ENCODE peak calls at places on chromosomes 7 and 10, in ten cellular contexts. J, C, W, Z, P, D, L, Y, H and M are unnamed samples.

GRCh38 chr10:35641430-35642015 is 573 bp downstream of the FZD8 start:
- DNase-seq in W (no peak), Z (no peak), D (no peak), P (no peak), J (peak), C (peak), Y (no peak), H (no peak), L (peak), M (no peak)

GRCh38 chr10:109214916-109215740 is 708.2 kb downstream of the XPNPEP1 start:
- DNase-seq in L (no peak), H (no peak), P (no peak), D (no peak), C (no peak), J (no peak), Y (no peak), W (no peak), Z (no peak), M (no peak)

GRCh38 chr10:68992721-68993440 is 4.3 kb downstream of the KIFBP start:
- DNase-seq in P (no peak), Y (no peak), Z (no peak), W (no peak), H (peak), D (no peak), C (peak), L (peak), J (no peak), M (peak)

GRCh38 chr10:12949248-12949647 is 52.3 kb downstream of the CCDC3 start:
- DNase-seq in Y (no peak), J (no peak), L (no peak), C (no peak), Z (no peak), P (no peak), H (no peak), W (peak), D (no peak), M (no peak)

GRCh38 chr10:99548041-99548530 is 15.3 kb downstream of the NKX2-3 start:
- DNase-seq in D (no peak), W (peak), C (no peak), H (no peak), P (no peak), Y (no peak), L (no peak), Z (peak), J (no peak), M (no peak)

GRCh38 chr7:42082144-42082543 is 154.9 kb downstream of the GLI3 start:
- DNase-seq in J (no peak), D (no peak), H (no peak), Z (no peak), P (no peak), C (peak), Y (no peak), W (no peak), L (peak), M (no peak)

GRCh38 chr7:151039850-151040548 is 8.3 kb upstream of the ASIC3 start:
- DNase-seq in C (no peak), L (no peak), J (no peak), W (no peak), Z (no peak), D (no peak), P (no peak), H (no peak), Y (no peak), M (no peak)

GRCh38 chr10:22427101-22427500 is 81.8 kb downstream of the SPAG6 start:
- DNase-seq in P (no peak), Y (no peak), C (peak), W (no peak), L (no peak), Z (no peak), H (no peak), J (no peak), D (no peak), M (no peak)

GRCh38 chr10:48456808-48457761 is 147.8 kb downstream of the ARHGAP22 start:
- DNase-seq in D (no peak), H (no peak), L (no peak), P (no peak), Y (no peak), J (no peak), W (no peak), C (no peak), Z (no peak), M (no peak)

GRCh38 chr7:69309601-69310000 is 288.7 kb upstream of the AUTS2 start:
- DNase-seq in C (no peak), D (no peak), Z (no peak), J (no peak), H (no peak), P (no peak), W (no peak), Y (no peak), L (peak), M (no peak)

GRCh38 chr7:74502216-74502891 is 48.6 kb downstream of the GTF2IRD1 start:
- DNase-seq in J (no peak), C (peak), W (no peak), Y (no peak), L (no peak), H (no peak), D (no peak), Z (peak), P (no peak), M (peak)

GRCh38 chr7:2313450-2314208 is 612 bp downstream of the SNX8 start:
- DNase-seq in P (no peak), C (no peak), L (peak), D (no peak), Y (no peak), H (no peak), Z (peak), J (no peak), W (peak), M (peak)

GRCh38 chr7:122073635-122074034 is 70.4 kb downstream of the AASS start:
- DNase-seq in C (no peak), D (no peak), L (no peak), P (no peak), Z (no peak), Y (no peak), J (no peak), H (no peak), W (no peak), M (no peak)

GRCh38 chr10:114664127-114664526 is 6.1 kb upstream of the ABLIM1 start:
- DNase-seq in C (no peak), D (no peak), Z (no peak), W (no peak), L (no peak), J (no peak), Y (no peak), P (no peak), H (no peak), M (no peak)

GRCh38 chr10:78429994-78430393 is 396.3 kb downstream of the RPS24 start:
- DNase-seq in P (no peak), D (no peak), W (no peak), Y (no peak), C (no peak), Z (no peak), H (no peak), L (no peak), J (no peak), M (no peak)

GRCh38 chr7:120856621-120857352 is 1.2 kb downstream of the TSPAN12 start:
- DNase-seq in J (peak), L (peak), Y (no peak), H (peak), C (peak), W (peak), Z (peak), D (no peak), P (no peak), M (peak)